ENCODE peak calls at places on chromosomes 2 and 18, in ten cellular contexts. M is posterior vena cava; J is AG10803; U is right cardiac atrium; S is HEK293T; Q is foreskin fibroblast; T is activated CD4-positive, alpha-beta T cell treated with anti-CD3 and anti-CD28 coated beads for 1 hour; E is GM23248; Z is activated naive CD8-positive, alpha-beta T cell treated with anti-CD3 and anti-CD28 coated beads, Interleukin-2, amount 50 U/mL, for 24 hours; A is NCI-H510A. N is an unnamed sample.

GRCh38 chr2:124804014-124804940 is 779.2 kb downstream of the CNTNAP5 start:
- DNase-seq in M (no peak), J (peak), A (no peak), E (peak), T (no peak), Q (no peak), U (no peak), S (peak), Z (no peak), N (peak)

GRCh38 chr2:239694487-239694886 is 293.7 kb upstream of the HDAC4 start:
- DNase-seq in Z (no peak), U (no peak), S (no peak), A (no peak), E (no peak), J (no peak), M (no peak), Q (no peak), T (no peak), N (no peak)

GRCh38 chr2:210577263-210578071 is 21.1 kb downstream of the CPS1 start:
- DNase-seq in E (peak), Q (peak), T (no peak), S (peak), J (peak), U (no peak), M (no peak), Z (no peak), A (no peak), N (peak)

GRCh38 chr2:10408649-10409579 is 39.2 kb downstream of the ODC1 start:
- DNase-seq in Q (peak), A (peak), T (peak), S (peak), Z (peak), J (peak), U (peak), E (peak), M (peak), N (peak)

GRCh38 chr2:158079672-158080071 is 22.0 kb upstream of the UPP2 start:
- DNase-seq in T (no peak), E (peak), M (no peak), S (no peak), U (no peak), A (peak), Z (no peak), J (no peak), Q (peak), N (no peak)

GRCh38 chr2:158502984-158503383 is 46.2 kb downstream of the PKP4 start:
- DNase-seq in M (no peak), A (no peak), T (no peak), Z (no peak), E (peak), Q (peak), S (no peak), U (no peak), J (peak), N (peak)

GRCh38 chr2:144217853-144218633 is 301.9 kb downstream of the ZEB2 start:
- DNase-seq in E (peak), U (no peak), A (peak), S (no peak), T (no peak), Z (no peak), J (peak), Q (peak), M (no peak), N (peak)

GRCh38 chr18:47382171-47382570 is 130.7 kb upstream of the SKOR2 start:
- DNase-seq in J (no peak), T (no peak), U (no peak), S (no peak), Z (no peak), M (no peak), E (no peak), A (no peak), Q (no peak), N (no peak)

GRCh38 chr18:49846718-49847470 is 33.6 kb upstream of the ACAA2 start:
- DNase-seq in U (no peak), Q (no peak), A (peak), E (no peak), M (peak), Z (no peak), S (no peak), T (no peak), J (no peak), N (no peak)

GRCh38 chr2:219684721-219685689 is 57.6 kb downstream of the SLC4A3 start:
- DNase-seq in Z (peak), J (peak), S (no peak), M (peak), U (peak), A (peak), E (peak), Q (peak), T (peak), N (peak)

GRCh38 chr2:73414651-73415050 is 29.0 kb downstream of the ALMS1 start:
- DNase-seq in S (no peak), Q (no peak), U (no peak), A (no peak), J (peak), Z (no peak), M (no peak), E (peak), T (no peak), N (peak)

GRCh38 chr18:28175047-28175929 is 1.6 kb downstream of the CDH2 start:
- DNase-seq in A (peak), Z (no peak), J (peak), E (peak), M (no peak), U (peak), Q (peak), S (peak), T (no peak), N (peak)

GRCh38 chr2:105329197-105329554 is 359 bp downstream of the TGFBRAP1 start:
- DNase-seq in S (no peak), Q (no peak), U (no peak), A (no peak), T (no peak), M (no peak), J (no peak), E (peak), Z (peak), N (peak)

GRCh38 chr18:944440-944839 is 39.8 kb downstream of the ADCYAP1 start:
- DNase-seq in Z (no peak), Q (peak), J (peak), S (no peak), M (no peak), E (peak), U (no peak), T (no peak), A (no peak), N (peak)

GRCh38 chr2:200051621-200051945 is 96.2 kb downstream of the MAIP1 start:
- DNase-seq in J (no peak), U (no peak), A (no peak), T (no peak), M (no peak), Q (no peak), Z (no peak), E (no peak), S (no peak), N (no peak)

GRCh38 chr2:150188801-150189200 is 298.7 kb downstream of the RND3 start:
- DNase-seq in T (no peak), Z (no peak), S (no peak), A (no peak), U (no peak), Q (no peak), E (no peak), M (no peak), J (no peak), N (no peak)

GRCh38 chr2:30225131-30225762 is 6.1 kb upstream of the LBH start:
- DNase-seq in U (peak), M (no peak), A (peak), E (peak), J (peak), Q (peak), Z (peak), S (no peak), T (no peak), N (peak)

GRCh38 chr18:12271376-12272235 is 17.4 kb downstream of the CIDEA start:
- DNase-seq in Q (peak), E (peak), T (peak), M (peak), S (peak), U (peak), A (peak), Z (peak), J (peak), N (peak)

GRCh38 chr2:101063753-101064502 is 61.8 kb downstream of the RPL31 start:
- DNase-seq in M (no peak), S (no peak), J (peak), Z (no peak), A (no peak), Q (peak), T (no peak), E (peak), U (no peak), N (peak)

GRCh38 chr2:16189019-16189850 is 248.9 kb downstream of the MYCN start:
- DNase-seq in Z (no peak), S (no peak), Q (no peak), U (no peak), J (no peak), E (no peak), T (no peak), M (no peak), A (no peak), N (no peak)

GRCh38 chr2:130963058-130963848 is 126.5 kb downstream of the ARHGEF4 start:
- DNase-seq in T (no peak), Z (no peak), E (no peak), U (no peak), J (no peak), M (no peak), A (no peak), Q (peak), S (peak), N (no peak)

GRCh38 chr2:128091691-128092050 is 671 bp downstream of the UGGT1 start:
- DNase-seq in Q (peak), M (no peak), E (peak), S (no peak), Z (no peak), U (no peak), J (peak), T (no peak), A (no peak), N (peak)

GRCh38 chr2:11160731-11161455 is 5.6 kb downstream of the SLC66A3 start:
- DNase-seq in Q (no peak), S (no peak), Z (no peak), T (no peak), U (no peak), E (no peak), J (no peak), A (no peak), M (peak), N (no peak)

GRCh38 chr2:156190532-156190931 is 142.0 kb downstream of the NR4A2 start:
- DNase-seq in A (no peak), Q (no peak), S (no peak), Z (no peak), U (no peak), E (no peak), J (no peak), T (no peak), M (no peak), N (no peak)

GRCh38 chr2:211170843-211171242 is 614.4 kb downstream of the CPS1 start:
- DNase-seq in E (no peak), J (no peak), Z (no peak), Q (no peak), M (no peak), A (no peak), T (no peak), U (no peak), S (no peak), N (no peak)

GRCh38 chr2:11377915-11378649 is 33.6 kb upstream of the ROCK2 start:
- DNase-seq in J (peak), Z (no peak), A (no peak), T (no peak), M (no peak), U (peak), E (no peak), S (no peak), Q (no peak), N (no peak)

GRCh38 chr2:29966256-29966655 is 44.9 kb upstream of the ALK start:
- DNase-seq in Q (no peak), S (no peak), E (no peak), M (no peak), J (no peak), Z (no peak), T (no peak), U (no peak), A (no peak), N (no peak)

GRCh38 chr2:12604248-12604801 is 112.4 kb upstream of the TRIB2 start:
- DNase-seq in T (no peak), Q (no peak), U (no peak), E (no peak), J (no peak), M (no peak), A (peak), Z (no peak), S (no peak), N (no peak)

GRCh38 chr2:29109246-29109645 is 6.0 kb upstream of the CLIP4 start:
- DNase-seq in M (no peak), Z (no peak), A (no peak), U (no peak), T (no peak), E (no peak), S (no peak), J (no peak), Q (no peak), N (no peak)